ENCODE peak calls at places on chromosomes 16 and 17, in seven cellular contexts. One of them, this sample, is unnamed.

GRCh38 chr17:50275279-50275678 is 1.0 kb downstream of the TMEM92 start:
- DNase-seq in SK-N-SH: no peak
- DNase-seq in activated T-helper 1 cell treated with Interleukin-2 at 50 U/mL for 16 hours: no peak
- DNase-seq in IMR-90: no peak
- DNase-seq in HT1080: no peak
- DNase-seq in stimulated activated CD4-positive, alpha-beta T cell treated with anti-CD3 and anti-CD28 coated beads, TNF-alpha, amount 100 ng/mL, for 48 hours: no peak
- DNase-seq in naive thymus-derived CD4-positive, alpha-beta T cell: no peak
- DNase-seq in this sample: no peak

GRCh38 chr17:78862073-78863023 is 21.7 kb upstream of the USP36 start:
- DNase-seq in SK-N-SH: no peak
- DNase-seq in activated T-helper 1 cell treated with Interleukin-2 at 50 U/mL for 16 hours: no peak
- DNase-seq in IMR-90: peak
- DNase-seq in HT1080: peak
- DNase-seq in stimulated activated CD4-positive, alpha-beta T cell treated with anti-CD3 and anti-CD28 coated beads, TNF-alpha, amount 100 ng/mL, for 48 hours: no peak
- DNase-seq in naive thymus-derived CD4-positive, alpha-beta T cell: no peak
- DNase-seq in this sample: no peak

GRCh38 chr16:1394367-1394951 is 20.0 kb downstream of the UNKL start:
- DNase-seq in SK-N-SH: no peak
- DNase-seq in activated T-helper 1 cell treated with Interleukin-2 at 50 U/mL for 16 hours: no peak
- DNase-seq in IMR-90: no peak
- DNase-seq in HT1080: no peak
- DNase-seq in stimulated activated CD4-positive, alpha-beta T cell treated with anti-CD3 and anti-CD28 coated beads, TNF-alpha, amount 100 ng/mL, for 48 hours: no peak
- DNase-seq in naive thymus-derived CD4-positive, alpha-beta T cell: no peak
- DNase-seq in this sample: no peak

GRCh38 chr16:78134944-78135619 is 35.6 kb downstream of the WWOX start:
- DNase-seq in SK-N-SH: no peak
- DNase-seq in activated T-helper 1 cell treated with Interleukin-2 at 50 U/mL for 16 hours: no peak
- DNase-seq in IMR-90: no peak
- DNase-seq in HT1080: no peak
- DNase-seq in stimulated activated CD4-positive, alpha-beta T cell treated with anti-CD3 and anti-CD28 coated beads, TNF-alpha, amount 100 ng/mL, for 48 hours: no peak
- DNase-seq in naive thymus-derived CD4-positive, alpha-beta T cell: no peak
- DNase-seq in this sample: peak

GRCh38 chr17:56832446-56832845 is 1.3 kb downstream of the C17orf67 start:
- DNase-seq in SK-N-SH: no peak
- DNase-seq in activated T-helper 1 cell treated with Interleukin-2 at 50 U/mL for 16 hours: no peak
- DNase-seq in IMR-90: no peak
- DNase-seq in HT1080: no peak
- DNase-seq in stimulated activated CD4-positive, alpha-beta T cell treated with anti-CD3 and anti-CD28 coated beads, TNF-alpha, amount 100 ng/mL, for 48 hours: no peak
- DNase-seq in naive thymus-derived CD4-positive, alpha-beta T cell: no peak
- DNase-seq in this sample: no peak

GRCh38 chr17:1590031-1590746 is 27.6 kb upstream of the PITPNA start:
- DNase-seq in SK-N-SH: no peak
- DNase-seq in activated T-helper 1 cell treated with Interleukin-2 at 50 U/mL for 16 hours: no peak
- DNase-seq in IMR-90: peak
- DNase-seq in HT1080: peak
- DNase-seq in stimulated activated CD4-positive, alpha-beta T cell treated with anti-CD3 and anti-CD28 coated beads, TNF-alpha, amount 100 ng/mL, for 48 hours: no peak
- DNase-seq in naive thymus-derived CD4-positive, alpha-beta T cell: no peak
- DNase-seq in this sample: no peak

GRCh38 chr17:73802314-73802713 is 158.1 kb upstream of the SDK2 start:
- DNase-seq in SK-N-SH: no peak
- DNase-seq in activated T-helper 1 cell treated with Interleukin-2 at 50 U/mL for 16 hours: no peak
- DNase-seq in IMR-90: no peak
- DNase-seq in HT1080: no peak
- DNase-seq in stimulated activated CD4-positive, alpha-beta T cell treated with anti-CD3 and anti-CD28 coated beads, TNF-alpha, amount 100 ng/mL, for 48 hours: no peak
- DNase-seq in naive thymus-derived CD4-positive, alpha-beta T cell: no peak
- DNase-seq in this sample: no peak

GRCh38 chr17:69609495-69610315 is 195.2 kb downstream of the MAP2K6 start:
- DNase-seq in SK-N-SH: no peak
- DNase-seq in activated T-helper 1 cell treated with Interleukin-2 at 50 U/mL for 16 hours: no peak
- DNase-seq in IMR-90: peak
- DNase-seq in HT1080: peak
- DNase-seq in stimulated activated CD4-positive, alpha-beta T cell treated with anti-CD3 and anti-CD28 coated beads, TNF-alpha, amount 100 ng/mL, for 48 hours: no peak
- DNase-seq in naive thymus-derived CD4-positive, alpha-beta T cell: no peak
- DNase-seq in this sample: no peak

GRCh38 chr17:42929497-42929844 is 28.9 kb downstream of the G6PC1 start:
- DNase-seq in SK-N-SH: no peak
- DNase-seq in activated T-helper 1 cell treated with Interleukin-2 at 50 U/mL for 16 hours: no peak
- DNase-seq in IMR-90: no peak
- DNase-seq in HT1080: no peak
- DNase-seq in stimulated activated CD4-positive, alpha-beta T cell treated with anti-CD3 and anti-CD28 coated beads, TNF-alpha, amount 100 ng/mL, for 48 hours: no peak
- DNase-seq in naive thymus-derived CD4-positive, alpha-beta T cell: no peak
- DNase-seq in this sample: no peak

GRCh38 chr17:72467841-72468653 is 347.2 kb downstream of the SOX9 start:
- DNase-seq in SK-N-SH: no peak
- DNase-seq in activated T-helper 1 cell treated with Interleukin-2 at 50 U/mL for 16 hours: no peak
- DNase-seq in IMR-90: no peak
- DNase-seq in HT1080: no peak
- DNase-seq in stimulated activated CD4-positive, alpha-beta T cell treated with anti-CD3 and anti-CD28 coated beads, TNF-alpha, amount 100 ng/mL, for 48 hours: no peak
- DNase-seq in naive thymus-derived CD4-positive, alpha-beta T cell: no peak
- DNase-seq in this sample: no peak

GRCh38 chr16:17305694-17306093 is 165.1 kb downstream of the XYLT1 start:
- DNase-seq in SK-N-SH: no peak
- DNase-seq in activated T-helper 1 cell treated with Interleukin-2 at 50 U/mL for 16 hours: no peak
- DNase-seq in IMR-90: no peak
- DNase-seq in HT1080: no peak
- DNase-seq in stimulated activated CD4-positive, alpha-beta T cell treated with anti-CD3 and anti-CD28 coated beads, TNF-alpha, amount 100 ng/mL, for 48 hours: peak
- DNase-seq in naive thymus-derived CD4-positive, alpha-beta T cell: no peak
- DNase-seq in this sample: peak

GRCh38 chr17:29855686-29856085 is 74.3 kb downstream of the SSH2 start:
- DNase-seq in SK-N-SH: no peak
- DNase-seq in activated T-helper 1 cell treated with Interleukin-2 at 50 U/mL for 16 hours: no peak
- DNase-seq in IMR-90: peak
- DNase-seq in HT1080: peak
- DNase-seq in stimulated activated CD4-positive, alpha-beta T cell treated with anti-CD3 and anti-CD28 coated beads, TNF-alpha, amount 100 ng/mL, for 48 hours: no peak
- DNase-seq in naive thymus-derived CD4-positive, alpha-beta T cell: no peak
- DNase-seq in this sample: no peak

GRCh38 chr16:85448557-85449194 is 164.4 kb upstream of the GSE1 start:
- DNase-seq in SK-N-SH: peak
- DNase-seq in activated T-helper 1 cell treated with Interleukin-2 at 50 U/mL for 16 hours: peak
- DNase-seq in IMR-90: no peak
- DNase-seq in HT1080: no peak
- DNase-seq in stimulated activated CD4-positive, alpha-beta T cell treated with anti-CD3 and anti-CD28 coated beads, TNF-alpha, amount 100 ng/mL, for 48 hours: no peak
- DNase-seq in naive thymus-derived CD4-positive, alpha-beta T cell: peak
- DNase-seq in this sample: peak

This sample was measured in Jurkat, Clone E6-1.